ENCODE peak calls at places on chromosome 14, in five cellular contexts. I is ELF-1; P is stimulated activated CD8-positive, alpha-beta memory T cell treated with anti-CD3 and anti-CD28 coated beads, Interleukin-4, amount 100 ng/mL, for 4 hours; O is ureter; H is activated CD8-positive, alpha-beta T cell treated with anti-CD3 and anti-CD28 coated beads, Interleukin-2, amount 10 ng/mL, durations not matched to agents 7 days and 5 days. R is an unnamed sample.

GRCh38 chr14:70934502-70935134 is 27.4 kb downstream of the PCNX1 start:
- DNase-seq in I (no peak), P (no peak), O (no peak), H (no peak), R (no peak)

GRCh38 chr14:63710497-63710896 is 17.4 kb downstream of the SGPP1 start:
- DNase-seq in I (no peak), P (no peak), O (no peak), H (no peak), R (no peak)

GRCh38 chr14:105398044-105398725 is at the start of gene TEX22:
- DNase-seq in I (peak; percentile 77), P (peak; percentile 80), O (peak; percentile 89), H (peak; percentile 93), R (peak; percentile 99)

GRCh38 chr14:63030113-63030512 is 15.1 kb downstream of the KCNH5 start:
- DNase-seq in I (no peak), P (no peak), O (no peak), H (no peak), R (no peak)

GRCh38 chr14:102917469-102918211 is 4.8 kb upstream of the AMN start:
- DNase-seq in I (peak; percentile 80), P (peak; percentile 29), O (no peak), H (peak; percentile 77), R (peak; percentile 93)

GRCh38 chr14:75982724-75983358 is 1.0 kb upstream of the TGFB3 start:
- DNase-seq in I (no peak), P (no peak), O (peak; percentile 78), H (no peak), R (no peak)

GRCh38 chr14:81453166-81453766 is 53.1 kb upstream of the STON2 start:
- DNase-seq in I (peak; percentile 34), P (no peak), O (peak; percentile 62), H (peak; percentile 67), R (peak; percentile 51)

GRCh38 chr14:55699131-55700057 is 119.4 kb downstream of the KTN1 start:
- DNase-seq in I (peak; percentile 53), P (no peak), O (no peak), H (no peak), R (peak; percentile 25)

GRCh38 chr14:80606347-80606772 is 335.2 kb downstream of the CEP128 start:
- DNase-seq in I (no peak), P (no peak), O (no peak), H (no peak), R (no peak)

GRCh38 chr14:99231850-99232401 is 40.1 kb downstream of the BCL11B start:
- DNase-seq in I (peak; percentile 87), P (no peak), O (no peak), H (peak; percentile 62), R (peak; percentile 73)

GRCh38 chr14:89296281-89296745 is 120.7 kb downstream of the FOXN3 start:
- DNase-seq in I (peak; percentile 79), P (no peak), O (no peak), H (no peak), R (peak; percentile 35)

GRCh38 chr14:97402279-97402678 is 605.1 kb downstream of the VRK1 start:
- DNase-seq in I (no peak), P (no peak), O (no peak), H (no peak), R (no peak)

GRCh38 chr14:54267172-54267571 is 129.6 kb upstream of the CDKN3 start:
- DNase-seq in I (no peak), P (no peak), O (no peak), H (no peak), R (no peak)

GRCh38 chr14:34254031-34254430 is 208.0 kb downstream of the SPTSSA start:
- DNase-seq in I (no peak), P (no peak), O (no peak), H (no peak), R (no peak)

GRCh38 chr14:94392510-94392935 is 4.1 kb upstream of the SERPINA1 start:
- DNase-seq in I (no peak), P (no peak), O (no peak), H (peak; percentile 46), R (no peak)

GRCh38 chr14:52015411-52016030 is 26.2 kb downstream of the RTRAF start:
- DNase-seq in I (peak; percentile 52), P (no peak), O (no peak), H (peak; percentile 33), R (peak; percentile 40)

GRCh38 chr14:75042040-75042439 is 9.2 kb downstream of the MLH3 start:
- DNase-seq in I (no peak), P (no peak), O (no peak), H (no peak), R (no peak)

GRCh38 chr14:42140831-42141279 is 534.2 kb downstream of the LRFN5 start:
- DNase-seq in I (no peak), P (no peak), O (no peak), H (no peak), R (no peak)

GRCh38 chr14:49691031-49691430 is 1.9 kb upstream of the KLHDC1 start:
- DNase-seq in I (no peak), P (no peak), O (no peak), H (no peak), R (no peak)

GRCh38 chr14:56805201-56805991 is 4.9 kb downstream of the OTX2 start:
- DNase-seq in I (peak; percentile 95), P (no peak), O (no peak), H (no peak), R (peak; percentile 61)

GRCh38 chr14:97791072-97791471 is 993.9 kb downstream of the VRK1 start:
- DNase-seq in I (no peak), P (no peak), O (no peak), H (no peak), R (no peak)

GRCh38 chr14:70018246-70018645 is 139.0 kb downstream of the SMOC1 start:
- DNase-seq in I (no peak), P (no peak), O (no peak), H (no peak), R (no peak)

GRCh38 chr14:68599896-68600620 is 192.8 kb downstream of the ZFP36L1 start:
- DNase-seq in I (no peak), P (no peak), O (no peak), H (no peak), R (no peak)